ENCODE peak calls at places on chromosomes 4 and X, in seven cellular contexts. H is DND-41, I is sigmoid colon, Y is hepatocyte, D is right lobe of liver, G is PC-3, X is psoas muscle. P is an unnamed sample. For H3K4me1, the result is how much of the 10 kb centered on the place peaks cover.

GRCh38 chr4:8368061-8368481 is 72.5 kb downstream of the ACOX3 start:
- DNase-seq in Y (no peak), G (no peak), I (no peak), H (no peak), X (no peak), D (no peak), P (no peak)

GRCh38 chr4:152255437-152255836 is 280.5 kb downstream of the FBXW7 start:
- DNase-seq in H (peak), G (peak), Y (no peak), X (no peak), D (no peak), I (no peak), P (no peak)

GRCh38 chrX:136816970-136817369 is 36.2 kb upstream of the ARHGEF6 start:
- DNase-seq in G (peak), X (no peak), H (no peak), I (no peak), D (no peak), Y (no peak), P (no peak)

GRCh38 chr4:140686799-140687198 is 69.4 kb downstream of the TBC1D9 start:
- DNase-seq in G (no peak), I (no peak), Y (no peak), H (no peak), X (no peak), D (no peak), P (no peak)

GRCh38 chr4:141860974-141861373 is 224.6 kb downstream of the IL15 start:
- DNase-seq in G (peak), H (no peak), I (no peak), Y (no peak), X (no peak), D (no peak), P (no peak)

GRCh38 chr4:61173799-61174198 is 26.3 kb upstream of the ADGRL3 start:
- DNase-seq in G (peak), I (no peak), H (no peak), X (no peak), Y (no peak), D (no peak), P (no peak)

GRCh38 chrX:40167240-40168182 is 69.8 kb upstream of the BCOR start:
- DNase-seq in X (no peak), I (peak), D (peak), H (no peak), G (no peak), Y (peak), P (no peak)

GRCh38 chr4:38011484-38012162 is 51.4 kb downstream of the PTTG2 start:
- DNase-seq in D (no peak), Y (no peak), G (no peak), X (no peak), H (no peak), I (no peak), P (no peak)

GRCh38 chr4:89894654-89895652 is at the start of gene MMRN1:
- DNase-seq in G (no peak), Y (no peak), X (no peak), I (no peak), H (peak), D (no peak), P (no peak)

GRCh38 chrX:70446380-70447350 is 2.0 kb downstream of the DLG3 start:
- DNase-seq in G (no peak), D (no peak), I (no peak), X (no peak), Y (no peak), H (no peak), P (no peak)

GRCh38 chrX:141638601-141639000 is 49.1 kb downstream of the SPANXA2 start:
- DNase-seq in I (no peak), H (no peak), G (no peak), Y (no peak), D (no peak), X (no peak), P (no peak)

GRCh38 chr4:123438031-123438430 is 41.4 kb downstream of the SPRY1 start:
- DNase-seq in H (no peak), X (no peak), I (no peak), G (no peak), Y (no peak), D (no peak), P (no peak)

GRCh38 chr4:100826808-100827548 is 309.2 kb upstream of the EMCN start:
- DNase-seq in Y (no peak), H (no peak), D (no peak), X (no peak), I (no peak), G (no peak), P (no peak)

GRCh38 chr4:111689214-111689613 is 456.0 kb upstream of the FAM241A start:
- DNase-seq in D (no peak), Y (peak), X (no peak), I (peak), G (no peak), H (no peak), P (no peak)

GRCh38 chrX:10854594-10854993 is 234.2 kb upstream of the MID1 start:
- DNase-seq in Y (no peak), I (no peak), X (no peak), D (no peak), H (no peak), G (no peak), P (no peak)

GRCh38 chr4:154332681-154333421 is 158.7 kb downstream of the DCHS2 start:
- DNase-seq in X (peak), H (peak), Y (peak), D (peak), I (peak), G (no peak), P (no peak)

GRCh38 chr4:105859233-105859632 is 36.0 kb upstream of the NPNT start:
- DNase-seq in Y (no peak), H (no peak), I (no peak), D (no peak), G (peak), X (no peak), P (no peak)

GRCh38 chr4:71338846-71339593 is at the start of gene SLC4A4:
- DNase-seq in G (peak), H (no peak), X (no peak), D (no peak), Y (no peak), I (no peak), P (no peak)

GRCh38 chr4:120841580-120841979 is 80.9 kb downstream of the PRDM5 start:
- DNase-seq in G (no peak), D (no peak), X (no peak), Y (no peak), I (no peak), H (no peak), P (no peak)

GRCh38 chrX:7139202-7140081 is 8.1 kb upstream of the STS start:
- DNase-seq in Y (no peak), I (no peak), H (no peak), G (peak), X (no peak), D (no peak), P (no peak)

GRCh38 chr4:5824635-5825034 is 68.3 kb downstream of the CRMP1 start:
- DNase-seq in I (no peak), D (no peak), X (no peak), Y (peak), G (peak), H (peak), P (no peak)

GRCh38 chr4:89836031-89836777 is 757 bp downstream of the SNCA start:
- DNase-seq in I (no peak), H (peak), D (no peak), Y (peak), G (no peak), X (no peak), P (no peak)

GRCh38 chrX:133972916-133973315 is 12.5 kb downstream of the GPC3 start:
- DNase-seq in I (no peak), H (no peak), X (no peak), D (no peak), Y (no peak), G (no peak), P (no peak)

GRCh38 chr4:12137556-12137955 is 708.9 kb upstream of the HS3ST1 start:
- DNase-seq in H (no peak), D (no peak), Y (no peak), I (no peak), G (no peak), X (no peak), P (no peak)

GRCh38 chr4:96913437-96914075 is 1073.7 kb downstream of the PDHA2 start:
- DNase-seq in X (no peak), Y (peak), I (no peak), G (peak), D (no peak), H (no peak), P (no peak)

GRCh38 chrX:104018126-104018525 is 4.6 kb upstream of the H2BW1 start:
- DNase-seq in X (no peak), H (no peak), D (no peak), G (no peak), I (no peak), Y (no peak), P (no peak)

GRCh38 chr4:151743128-151743854 is 17.5 kb downstream of the GATB start:
- DNase-seq in G (no peak), H (no peak), I (no peak), D (no peak), Y (no peak), X (no peak), P (no peak)

GRCh38 chr4:13907255-13907751 is 279.8 kb upstream of the BOD1L1 start:
- DNase-seq in D (no peak), X (no peak), G (peak), H (no peak), Y (peak), I (no peak), P (no peak)

GRCh38 chr4:184439856-184440592 is 34.3 kb downstream of the IRF2 start:
- DNase-seq in Y (peak), G (no peak), I (no peak), X (no peak), D (no peak), H (no peak), P (no peak)

GRCh38 chrX:1488141-1488540 is 35.4 kb upstream of the ASMTL start:
- DNase-seq in D (no peak), Y (no peak), G (no peak), I (peak), H (peak), X (no peak), P (peak)

GRCh38 chrX:71067727-71068051 is 445 bp downstream of the SNX12 start:
- DNase-seq in X (no peak), G (peak), Y (no peak), I (no peak), D (no peak), H (no peak), P (no peak)

GRCh38 chrX:9117851-9118250 is 83.9 kb upstream of the FAM9B start:
- DNase-seq in I (no peak), X (no peak), G (no peak), H (no peak), Y (no peak), D (no peak), P (no peak)

GRCh38 chr4:98609946-98610345 is 48.5 kb downstream of the TSPAN5 start:
- DNase-seq in D (no peak), Y (no peak), H (no peak), X (no peak), G (no peak), I (no peak), P (no peak)

GRCh38 chrX:39813631-39814246 is 284.0 kb downstream of the BCOR start:
- DNase-seq in G (peak), I (peak), D (peak), X (peak), H (no peak), Y (peak), P (peak)

GRCh38 chrX:48466696-48467095 is 3.4 kb downstream of the SLC38A5 start:
- DNase-seq in I (no peak), X (no peak), H (peak), D (peak), G (no peak), Y (no peak), P (no peak)

GRCh38 chr4:16443504-16444088 is 217.3 kb upstream of the TAPT1 start:
- DNase-seq in X (no peak), I (no peak), G (peak), Y (peak), H (peak), D (no peak), P (no peak)

DNA sequence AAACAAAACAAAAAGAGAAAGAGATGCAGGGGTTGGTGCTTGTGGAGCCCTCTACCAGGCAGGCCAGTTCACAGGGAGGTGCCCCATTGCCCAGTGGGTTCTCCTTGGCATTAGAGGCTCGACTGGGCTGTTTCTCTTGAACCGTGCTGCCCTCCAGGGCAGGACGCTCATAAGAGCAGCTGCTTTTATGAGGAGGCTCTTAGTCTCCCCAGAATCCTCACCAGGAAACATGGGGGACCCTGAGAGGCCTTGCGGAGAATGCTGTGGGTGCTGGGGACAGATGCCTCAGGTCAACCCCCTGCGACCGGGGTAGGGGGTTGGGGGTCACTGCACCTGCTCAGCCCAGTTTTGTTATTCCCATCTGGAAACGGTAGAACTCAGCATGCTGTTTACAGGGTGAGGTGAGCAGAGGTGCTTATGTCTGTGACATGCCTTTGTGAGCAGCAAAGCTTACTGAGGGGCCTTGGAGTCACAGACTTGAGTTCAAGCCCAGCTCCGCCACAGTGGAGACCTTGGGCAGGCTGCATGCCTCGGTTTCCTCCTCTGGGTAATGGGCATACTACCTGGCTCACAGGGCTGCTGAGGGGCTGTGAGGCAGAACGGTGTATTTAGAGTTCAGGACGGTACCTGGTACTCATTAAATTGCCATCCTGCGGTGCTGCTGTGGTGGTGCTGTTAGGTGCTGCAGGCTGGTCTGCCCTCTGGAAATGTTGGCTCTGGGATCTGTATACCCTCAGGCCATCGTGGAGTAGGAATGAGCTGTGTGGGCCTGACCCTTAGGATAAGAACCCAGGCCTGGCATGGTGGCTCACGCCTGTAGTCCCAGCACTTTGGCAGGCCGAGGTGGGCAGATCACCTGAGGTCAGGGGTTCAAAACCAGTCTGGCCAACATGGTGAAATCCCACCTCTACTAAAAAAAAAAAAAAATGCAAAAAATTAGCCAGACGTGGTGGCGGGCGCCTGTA is 5.7 kb downstream of the TBC1D14 start:
- DNase-seq in X (no peak), H (no peak), I (peak), Y (no peak), D (no peak), G (no peak), P (no peak)
- H3K4me1 ChIP-seq in X (half or more), H (under half), I (under half), Y (half or more), D (under half), G (under half), P (half or more)

DNA sequence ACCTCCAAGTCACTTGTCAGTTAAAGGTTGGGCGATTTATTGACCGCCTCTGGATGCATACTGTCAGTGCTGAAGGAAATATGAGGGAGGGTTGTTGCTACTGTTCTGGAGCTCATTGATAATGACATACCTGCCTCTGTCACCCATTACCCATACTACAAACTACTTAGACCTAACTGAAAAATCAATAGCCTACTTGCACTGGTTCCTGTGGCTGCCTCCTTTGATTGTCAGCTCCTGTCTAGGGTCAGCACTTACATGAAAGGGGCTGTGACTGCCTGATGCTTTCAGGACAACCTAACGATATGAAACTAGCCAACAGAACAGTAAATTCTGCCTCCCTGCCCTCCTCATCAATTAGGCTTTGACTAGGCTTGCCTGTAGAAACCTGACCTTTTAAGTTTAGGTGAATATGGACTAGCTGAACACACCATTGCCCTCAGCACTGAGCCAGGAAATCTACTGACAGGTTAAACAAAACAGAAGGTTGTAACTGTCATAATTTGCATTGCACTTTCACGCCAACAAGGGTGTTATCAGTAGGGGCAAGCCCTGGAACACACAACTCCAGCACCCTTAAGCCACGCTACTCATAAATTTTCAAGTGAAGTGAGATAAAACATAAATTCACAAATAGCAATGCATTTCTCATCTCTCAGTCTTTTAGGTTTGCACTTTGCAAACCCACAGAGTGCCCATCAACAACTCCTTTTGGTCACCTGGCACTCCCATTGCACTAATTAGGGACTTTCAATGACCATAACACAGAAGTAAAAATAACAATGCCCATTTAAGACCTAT is 9.0 kb upstream of the MAB21L2 start:
- DNase-seq in X (no peak), H (no peak), Y (no peak), G (no peak), I (no peak), D (no peak), P (no peak)
- H3K4me3 ChIP-seq in X (no peak), H (no peak), Y (no peak), G (no peak), I (no peak), D (no peak), P (no peak)

GRCh38 chr4:33340168-33340567 is 2620.0 kb downstream of the PCDH7 start:
- DNase-seq in I (no peak), G (peak), X (no peak), D (no peak), Y (no peak), H (no peak), P (no peak)
- H3K27ac ChIP-seq in I (no peak), G (no peak), X (no peak), D (no peak), Y (no peak), H (no peak), P (no peak)

GRCh38 chr4:28226962-28227361 is 1366.3 kb downstream of the STIM2 start:
- DNase-seq in H (no peak), D (no peak), I (no peak), X (no peak), Y (no peak), G (no peak), P (no peak)
- H3K4me1 ChIP-seq in H (under half), D (under half), I (under half), X (under half), Y (under half), G (under half), P (under half)

GRCh38 chrX:151715735-151716134 is at the start of gene FATE1:
- DNase-seq in Y (no peak), H (no peak), G (no peak), D (no peak), I (peak), X (no peak), P (no peak)
- H3K4me3 ChIP-seq in Y (no peak), H (no peak), G (no peak), D (no peak), I (no peak), X (no peak), P (no peak)

DNA sequence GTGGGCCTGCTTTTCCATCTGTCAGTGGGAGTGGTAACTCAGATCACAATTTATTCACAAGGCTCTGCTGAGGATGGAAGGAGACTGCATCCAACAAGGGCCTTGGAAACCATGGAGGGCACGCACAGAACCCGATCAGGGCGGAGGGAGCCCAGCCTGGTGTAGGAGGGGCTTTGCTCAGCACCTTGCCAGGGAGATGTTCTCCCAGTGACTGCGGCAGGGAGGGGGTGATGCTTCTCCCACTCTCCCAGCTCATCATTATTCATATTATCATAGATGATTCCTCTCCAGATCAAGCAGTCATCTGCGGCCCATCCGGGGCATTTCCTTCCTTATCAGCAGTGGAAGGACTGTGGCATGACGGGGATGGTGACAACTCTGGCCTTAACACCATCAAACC is 17.1 kb downstream of the QDPR start:
- DNase-seq in Y (no peak), H (no peak), X (no peak), G (no peak), D (no peak), I (no peak), P (no peak)
- H3K27ac ChIP-seq in Y (peak), H (no peak), X (no peak), G (no peak), D (no peak), I (no peak), P (no peak)

GRCh38 chr4:143386812-143387211 is 50.1 kb downstream of the GAB1 start:
- DNase-seq in X (no peak), H (no peak), D (no peak), Y (peak), G (peak), I (no peak), P (no peak)

GRCh38 chr4:143391895-143392294 is 55.2 kb downstream of the GAB1 start:
- DNase-seq in H (no peak), Y (no peak), I (no peak), D (no peak), G (no peak), X (no peak), P (no peak)

GRCh38 chr4:143390764-143391163 is 54.1 kb downstream of the GAB1 start:
- DNase-seq in H (no peak), I (no peak), Y (peak), G (no peak), X (no peak), D (no peak), P (peak)

GRCh38 chr4:143391261-143391660 is 54.6 kb downstream of the GAB1 start:
- DNase-seq in X (no peak), I (no peak), G (no peak), H (no peak), D (no peak), Y (no peak), P (no peak)

DNA sequence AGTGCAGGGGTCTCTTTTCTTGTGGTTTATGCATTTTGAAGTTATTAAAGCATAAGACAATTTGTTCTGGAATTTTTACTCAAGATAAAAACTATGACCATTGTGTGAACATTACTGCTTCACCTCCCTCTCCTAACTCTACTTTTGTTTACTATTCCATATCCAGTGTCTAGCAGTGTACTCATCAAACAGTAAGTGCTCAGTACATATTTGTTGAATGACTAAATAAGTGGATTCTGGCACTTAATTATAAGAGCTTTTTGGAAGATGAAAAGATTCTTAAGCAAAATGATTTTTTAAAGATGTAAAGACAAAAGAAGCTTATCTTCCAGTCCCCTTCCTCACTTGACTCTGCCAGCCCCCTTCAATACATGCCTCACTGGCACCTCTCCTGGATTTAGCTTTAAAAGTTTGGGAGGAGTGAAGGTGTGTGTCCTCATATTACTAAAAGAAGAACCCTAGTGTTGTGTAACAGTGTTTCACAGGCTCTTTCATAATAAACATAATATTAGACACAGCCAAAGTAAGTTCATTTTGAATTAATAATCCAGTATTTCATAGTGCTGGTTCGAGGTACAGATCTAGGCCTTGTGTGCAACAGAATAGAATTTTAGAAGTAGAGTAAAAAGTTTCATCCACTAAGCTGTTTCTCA is 53.0 kb downstream of the GAB1 start:
- DNase-seq in D (no peak), G (peak), Y (no peak), H (no peak), I (no peak), X (no peak), P (no peak)
- H3K4me1 ChIP-seq in D (under half), G (under half), Y (under half), H (under half), I (half or more), X (half or more), P (under half)

P was measured in Peyer's patch.